ENCODE peak calls at places on chromosomes 16 and 17, in eight cellular contexts. U is sigmoid colon, F is A549, B is prostate gland, R is thoracic aorta, X is mucosa of descending colon, T is testis, M is upper lobe of left lung. P is an unnamed sample.

GRCh38 chr16:86038923-86039310 is 140.0 kb downstream of the IRF8 start:
- DNase-seq in U (peak; percentile 48), F (no peak), B (no peak), R (no peak), X (no peak), T (no peak), M (no peak), P (no peak)

GRCh38 chr17:38925263-38925995 is at the start of gene LASP1NB:
- DNase-seq in U (no peak), F (no peak), B (no peak), R (no peak), X (no peak), T (peak; percentile 26), M (no peak), P (no peak)

GRCh38 chr17:75468311-75468754 is 11.9 kb downstream of the TMEM94 start:
- DNase-seq in U (no peak), F (no peak), B (no peak), R (no peak), X (no peak), T (no peak), M (no peak), P (no peak)

GRCh38 chr17:57874434-57875108 is 24.7 kb upstream of the MRPS23 start:
- DNase-seq in U (peak; percentile 89), F (no peak), B (no peak), R (peak; percentile 72), X (peak; percentile 50), T (peak; percentile 78), M (peak; percentile 46), P (peak; percentile 86)

GRCh38 chr16:23742761-23743160 is 12.1 kb upstream of the CHP2 start:
- DNase-seq in U (no peak), F (no peak), B (no peak), R (no peak), X (no peak), T (no peak), M (no peak), P (no peak)

GRCh38 chr17:40791808-40792436 is 7.8 kb downstream of the KRT28 start:
- DNase-seq in U (no peak), F (peak; percentile 45), B (no peak), R (no peak), X (peak; percentile 17), T (no peak), M (no peak), P (no peak)

GRCh38 chr17:58215685-58216084 is 3.4 kb downstream of the MKS1 start:
- DNase-seq in U (no peak), F (no peak), B (no peak), R (no peak), X (no peak), T (no peak), M (no peak), P (no peak)

GRCh38 chr17:69474171-69474831 is 59.8 kb downstream of the MAP2K6 start:
- DNase-seq in U (no peak), F (no peak), B (no peak), R (no peak), X (no peak), T (no peak), M (no peak), P (peak; percentile 30)

GRCh38 chr17:74532115-74532514 is 840 bp upstream of the CD300LB start:
- DNase-seq in U (peak; percentile 71), F (no peak), B (no peak), R (no peak), X (peak; percentile 40), T (peak; percentile 70), M (peak; percentile 79), P (no peak)

GRCh38 chr16:2471016-2471652 is at the start of gene NTN3:
- DNase-seq in U (no peak), F (no peak), B (no peak), R (no peak), X (no peak), T (no peak), M (no peak), P (no peak)

GRCh38 chr17:65638221-65638940 is 76.9 kb upstream of the AXIN2 start:
- DNase-seq in U (no peak), F (no peak), B (no peak), R (no peak), X (no peak), T (no peak), M (no peak), P (no peak)

GRCh38 chr16:1330260-1330914 is 3.1 kb upstream of the BAIAP3 start:
- DNase-seq in U (no peak), F (no peak), B (no peak), R (no peak), X (no peak), T (no peak), M (no peak), P (no peak)

GRCh38 chr17:48244121-48244711 is 136.7 kb downstream of the SNX11 start:
- DNase-seq in U (no peak), F (peak; percentile 38), B (no peak), R (no peak), X (peak; percentile 45), T (no peak), M (no peak), P (no peak)

GRCh38 chr16:11909653-11910551 is 5.9 kb downstream of the GSPT1 start:
- DNase-seq in U (no peak), F (no peak), B (no peak), R (no peak), X (no peak), T (no peak), M (no peak), P (no peak)

GRCh38 chr17:72362466-72363335 is 241.9 kb downstream of the SOX9 start:
- DNase-seq in U (no peak), F (peak; percentile 55), B (no peak), R (no peak), X (no peak), T (no peak), M (no peak), P (no peak)

GRCh38 chr17:73346763-73347162 is 35.0 kb upstream of the CDC42EP4 start:
- DNase-seq in U (no peak), F (no peak), B (no peak), R (no peak), X (no peak), T (no peak), M (no peak), P (no peak)

GRCh38 chr17:58666858-58667267 is 25.0 kb downstream of the TEX14 start:
- DNase-seq in U (peak; percentile 86), F (peak; percentile 72), B (peak; percentile 92), R (peak; percentile 16), X (peak; percentile 82), T (peak; percentile 84), M (peak; percentile 66), P (no peak)

GRCh38 chr17:40325156-40326013 is 16.4 kb downstream of the RARA start:
- DNase-seq in U (no peak), F (no peak), B (no peak), R (no peak), X (no peak), T (no peak), M (peak; percentile 20), P (no peak)

GRCh38 chr17:43079578-43080302 is 45.4 kb downstream of the BRCA1 start:
- DNase-seq in U (no peak), F (no peak), B (peak; percentile 12), R (no peak), X (peak; percentile 46), T (no peak), M (no peak), P (no peak)

GRCh38 chr17:43667506-43668438 is 6.0 kb upstream of the MEOX1 start:
- DNase-seq in U (no peak), F (no peak), B (no peak), R (no peak), X (no peak), T (no peak), M (no peak), P (no peak)

GRCh38 chr16:88299751-88300462 is 82.9 kb upstream of the ZNF469 start:
- DNase-seq in U (no peak), F (no peak), B (no peak), R (no peak), X (no peak), T (no peak), M (no peak), P (no peak)

GRCh38 chr17:66932295-66932694 is 32.2 kb upstream of the CACNG4 start:
- DNase-seq in U (no peak), F (no peak), B (no peak), R (no peak), X (no peak), T (no peak), M (no peak), P (no peak)

GRCh38 chr16:6889106-6889505 is 443.5 kb upstream of the RBFOX1 start:
- DNase-seq in U (no peak), F (no peak), B (no peak), R (no peak), X (no peak), T (no peak), M (no peak), P (no peak)

GRCh38 chr17:28896884-28897768 is at the start of gene FLOT2:
- DNase-seq in U (peak; percentile 87), F (peak; percentile 55), B (peak; percentile 91), R (peak; percentile 19), X (peak; percentile 69), T (peak; percentile 64), M (peak; percentile 86), P (no peak)
- TF ChIP-seq CTCF in U (peak; percentile 12), F (peak; percentile 38), B (no peak), R (peak; percentile 27), X (no peak), T (peak; percentile 9), M (peak; percentile 41), P (no peak)

DNA sequence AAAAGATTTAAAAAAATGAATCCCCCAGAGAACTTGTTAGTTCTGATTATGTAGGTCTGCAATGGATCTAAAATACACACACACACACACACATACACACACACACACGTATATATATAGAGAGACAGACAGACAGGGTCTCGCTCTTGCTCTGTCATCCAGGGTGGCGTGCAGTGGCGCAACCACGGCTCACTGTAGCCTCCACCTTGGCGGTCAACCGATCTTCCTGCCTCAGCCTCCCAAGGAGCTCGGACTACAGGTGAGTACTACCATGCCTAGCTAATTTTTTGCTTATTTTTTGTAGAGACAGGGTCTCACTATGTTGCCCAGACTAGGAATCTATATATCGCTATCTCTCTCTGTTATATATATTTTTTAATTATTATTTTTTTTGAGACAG is 33.4 kb downstream of the GJC1 start:
- DNase-seq in U (no peak), F (no peak), B (no peak), R (no peak), X (no peak), T (no peak), M (no peak), P (no peak)
- H3K4me3 ChIP-seq in U (peak overlapping the region; percentile 42), F (no peak overlapping the region), B (no peak overlapping the region), R (peak overlapping the region; percentile 64), X (no peak overlapping the region), T (no peak overlapping the region), M (no peak overlapping the region), P (no peak overlapping the region)

GRCh38 chr17:82168568-82168967 is 44.1 kb downstream of the CCDC57 start:
- DNase-seq in U (no peak), F (no peak), B (no peak), R (no peak), X (no peak), T (no peak), M (no peak), P (no peak)
- TF ChIP-seq CTCF in U (no peak), F (no peak), B (no peak), R (no peak), X (no peak), T (no peak), M (no peak), P (no peak)

DNA sequence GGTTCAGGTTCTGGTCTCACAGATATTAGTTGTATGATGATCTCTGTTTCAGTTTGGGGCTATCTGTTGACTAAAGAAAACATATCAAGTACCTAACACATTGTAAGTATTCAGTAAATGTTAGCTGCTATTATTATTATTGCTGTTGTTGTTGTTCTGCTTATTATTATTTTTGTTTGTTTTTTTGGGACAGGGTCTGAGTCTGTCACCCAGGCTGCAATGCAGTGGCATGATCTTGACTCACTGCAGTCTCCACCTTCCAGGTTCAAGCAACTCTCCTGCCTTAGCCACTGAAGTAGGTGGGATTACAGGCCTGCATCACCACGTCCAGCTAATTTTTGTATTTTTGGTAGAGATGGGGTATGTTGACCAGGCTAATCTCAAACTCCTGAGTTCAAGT is 44.5 kb downstream of the ARHGAP17 start:
- DNase-seq in U (no peak), F (no peak), B (no peak), R (no peak), X (no peak), T (no peak), M (no peak), P (no peak)
- H3K4me3 ChIP-seq in U (no peak overlapping the region), F (no peak overlapping the region), B (no peak overlapping the region), R (no peak overlapping the region), X (no peak overlapping the region), T (no peak overlapping the region), M (no peak overlapping the region), P (no peak overlapping the region)